ENCODE peak calls at places on chromosomes 2 and 18, in seven cellular contexts. V is upper lobe of right lung, K is OCI-LY7, B is cardiac muscle cell, I is right atrium auricular region, N is neuronal stem cell, H is tibial artery. A is an unnamed sample.

GRCh38 chr2:172395503-172395902 is 31.9 kb upstream of the ITGA6 start:
- DNase-seq in V (no peak), K (no peak), B (no peak), I (no peak), N (no peak), H (no peak), A (no peak)

GRCh38 chr18:7740815-7741214 is 173.7 kb downstream of the PTPRM start:
- DNase-seq in V (no peak), K (no peak), B (peak; percentile 56), I (no peak), N (peak; percentile 4), H (no peak), A (no peak)

GRCh38 chr2:27663160-27663462 is 303 bp downstream of the SUPT7L start:
- DNase-seq in V (peak; percentile 88), K (no peak), B (no peak), I (no peak), N (no peak), H (no peak), A (no peak)

GRCh38 chr2:46951290-46952064 is 35.9 kb upstream of the MCFD2 start:
- DNase-seq in V (no peak), K (peak; percentile 30), B (no peak), I (no peak), N (no peak), H (no peak), A (no peak)

GRCh38 chr18:59008302-59008974 is 131.2 kb upstream of the SEC11C start:
- DNase-seq in V (no peak), K (no peak), B (no peak), I (no peak), N (no peak), H (no peak), A (no peak)

GRCh38 chr2:236964291-236964690 is 121.4 kb upstream of the COPS8 start:
- DNase-seq in V (no peak), K (no peak), B (no peak), I (no peak), N (no peak), H (peak; percentile 64), A (no peak)

GRCh38 chr2:72994991-72995380 is 76.5 kb downstream of the SFXN5 start:
- DNase-seq in V (no peak), K (no peak), B (no peak), I (no peak), N (no peak), H (no peak), A (no peak)

GRCh38 chr2:145012214-145012670 is 492.3 kb upstream of the ZEB2 start:
- DNase-seq in V (no peak), K (no peak), B (no peak), I (no peak), N (no peak), H (no peak), A (no peak)

GRCh38 chr2:231222318-231223000 is 24.0 kb downstream of the ARMC9 start:
- DNase-seq in V (no peak), K (no peak), B (no peak), I (no peak), N (no peak), H (no peak), A (no peak)

GRCh38 chr18:2442726-2443275 is 128.5 kb downstream of the METTL4 start:
- DNase-seq in V (no peak), K (no peak), B (no peak), I (no peak), N (no peak), H (no peak), A (no peak)

GRCh38 chr18:2442006-2442405 is 129.3 kb downstream of the METTL4 start:
- DNase-seq in V (no peak), K (no peak), B (no peak), I (no peak), N (no peak), H (no peak), A (no peak)

GRCh38 chr18:2444201-2444875 is 127.0 kb downstream of the METTL4 start:
- DNase-seq in V (no peak), K (no peak), B (no peak), I (no peak), N (no peak), H (no peak), A (no peak)

GRCh38 chr18:2441544-2441943 is 129.8 kb downstream of the METTL4 start:
- DNase-seq in V (no peak), K (no peak), B (no peak), I (no peak), N (no peak), H (no peak), A (no peak)
- H3K9me3 ChIP-seq in V (no peaks in the 10 kb centered on the region), K (peaks cover 7% of the 10 kb centered on the region), B (no peaks in the 10 kb centered on the region), I (no peaks in the 10 kb centered on the region), N (no peaks in the 10 kb centered on the region), H (no peaks in the 10 kb centered on the region), A (no peaks in the 10 kb centered on the region)

GRCh38 chr2:1676091-1676912 is 68.0 kb downstream of the PXDN start:
- DNase-seq in V (no peak), K (no peak), B (no peak), I (peak; percentile 51), N (no peak), H (no peak), A (no peak)

GRCh38 chr2:1674276-1674675 is 70.0 kb downstream of the PXDN start:
- DNase-seq in V (no peak), K (no peak), B (no peak), I (peak; percentile 36), N (no peak), H (no peak), A (no peak)

GRCh38 chr2:1676913-1677832 is 67.1 kb downstream of the PXDN start:
- DNase-seq in V (peak; percentile 59), K (no peak), B (no peak), I (peak; percentile 47), N (no peak), H (no peak), A (no peak)

GRCh38 chr2:1674766-1675397 is 69.4 kb downstream of the PXDN start:
- DNase-seq in V (no peak), K (no peak), B (no peak), I (peak; percentile 38), N (no peak), H (no peak), A (no peak)

DNA sequence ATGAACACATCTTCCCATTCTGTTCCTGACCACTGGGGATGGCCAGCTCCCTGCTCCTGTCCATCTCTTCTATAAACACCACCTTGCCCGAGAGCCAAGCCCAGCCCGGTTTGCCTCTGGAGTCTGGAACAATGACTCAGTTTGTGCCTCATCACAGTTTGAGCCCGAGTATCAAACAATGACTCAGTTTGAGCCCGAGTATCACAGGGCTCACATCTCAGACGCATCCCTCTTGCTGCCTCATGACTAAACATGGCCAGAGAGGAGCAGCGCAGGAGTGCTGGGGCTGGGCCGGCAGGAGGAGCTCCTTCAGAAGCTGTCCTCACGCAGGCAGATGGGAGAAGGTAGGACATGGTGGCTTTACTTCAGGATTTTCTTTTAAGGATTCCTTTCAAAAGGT is 68.7 kb downstream of the PXDN start:
- DNase-seq in V (no peak), K (no peak), B (no peak), I (peak; percentile 82), N (no peak), H (peak; percentile 75), A (no peak)
- H3K36me3 ChIP-seq in V (peaks cover 32% of the 10 kb centered on the region), K (no peaks in the 10 kb centered on the region), B (peaks cover 38% of the 10 kb centered on the region), I (peaks cover 54% of the 10 kb centered on the region), N (peaks cover 4% of the 10 kb centered on the region), H (peaks cover 78% of the 10 kb centered on the region), A (peaks cover 100% of the 10 kb centered on the region)

DNA sequence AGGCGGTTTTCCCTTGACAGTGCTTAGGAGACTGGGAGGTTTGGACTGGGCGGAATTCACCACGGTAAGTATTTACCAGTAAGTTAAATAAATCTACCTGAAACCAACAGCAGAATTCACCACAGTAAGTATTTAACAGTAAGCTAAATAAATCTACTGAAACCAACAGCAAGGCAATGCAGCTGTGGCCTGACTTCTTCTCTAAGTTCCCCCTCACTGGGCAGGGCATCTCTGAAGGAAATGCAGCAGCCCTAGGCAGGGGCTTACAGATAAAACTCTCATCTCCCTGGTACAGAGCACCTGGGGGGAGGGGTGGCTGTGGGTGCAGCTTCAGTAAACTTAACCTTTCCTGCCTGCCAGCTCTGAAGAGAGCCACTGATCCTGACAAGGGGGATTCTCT is 432.5 kb upstream of the LRRTM1 start:
- DNase-seq in V (no peak), K (peak; percentile 90), B (no peak), I (no peak), N (no peak), H (no peak), A (no peak)
- H3K9me3 ChIP-seq in V (no peaks in the 10 kb centered on the region), K (peaks cover 29% of the 10 kb centered on the region), B (no peaks in the 10 kb centered on the region), I (peaks cover 3% of the 10 kb centered on the region), N (no peaks in the 10 kb centered on the region), H (peaks cover 18% of the 10 kb centered on the region), A (peaks cover 4% of the 10 kb centered on the region)

DNA sequence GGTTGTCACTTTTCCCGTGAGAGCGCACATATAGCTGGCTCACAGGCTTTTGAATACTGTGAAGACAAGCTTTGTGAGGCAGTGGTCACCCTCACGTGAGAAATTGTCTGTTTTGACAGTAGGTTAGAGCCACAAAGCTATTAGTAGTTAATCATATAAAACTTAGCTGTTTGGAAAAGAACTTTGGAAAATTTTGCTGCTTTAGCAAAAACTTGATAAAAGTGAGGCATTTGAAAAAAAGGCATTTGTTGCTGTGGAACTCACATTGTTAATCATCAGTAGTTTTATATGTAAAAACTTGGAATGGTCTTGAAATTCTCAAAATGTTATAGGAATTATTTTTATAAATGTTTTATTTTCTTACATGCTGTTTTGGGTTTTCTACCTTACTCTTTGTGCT is 22.3 kb downstream of the C2orf74 start:
- DNase-seq in V (no peak), K (no peak), B (no peak), I (no peak), N (no peak), H (no peak), A (no peak)
- H3K36me3 ChIP-seq in V (peaks cover 91% of the 10 kb centered on the region), K (peaks cover 98% of the 10 kb centered on the region), B (peaks cover 58% of the 10 kb centered on the region), I (peaks cover 83% of the 10 kb centered on the region), N (peaks cover 100% of the 10 kb centered on the region), H (peaks cover 86% of the 10 kb centered on the region), A (peaks cover 86% of the 10 kb centered on the region)

GRCh38 chr2:81195774-81196382 is 891.3 kb upstream of the LRRTM1 start:
- DNase-seq in V (peak; percentile 38), K (no peak), B (no peak), I (no peak), N (no peak), H (no peak), A (no peak)

GRCh38 chr2:81196383-81196851 is 891.9 kb upstream of the LRRTM1 start:
- DNase-seq in V (peak; percentile 52), K (no peak), B (no peak), I (no peak), N (no peak), H (no peak), A (no peak)

GRCh38 chr2:81194581-81194980 is 890.0 kb upstream of the LRRTM1 start:
- DNase-seq in V (peak; percentile 52), K (no peak), B (no peak), I (no peak), N (no peak), H (no peak), A (no peak)

GRCh38 chr2:81195017-81195773 is 890.6 kb upstream of the LRRTM1 start:
- DNase-seq in V (peak; percentile 53), K (no peak), B (no peak), I (no peak), N (no peak), H (no peak), A (no peak)

DNA sequence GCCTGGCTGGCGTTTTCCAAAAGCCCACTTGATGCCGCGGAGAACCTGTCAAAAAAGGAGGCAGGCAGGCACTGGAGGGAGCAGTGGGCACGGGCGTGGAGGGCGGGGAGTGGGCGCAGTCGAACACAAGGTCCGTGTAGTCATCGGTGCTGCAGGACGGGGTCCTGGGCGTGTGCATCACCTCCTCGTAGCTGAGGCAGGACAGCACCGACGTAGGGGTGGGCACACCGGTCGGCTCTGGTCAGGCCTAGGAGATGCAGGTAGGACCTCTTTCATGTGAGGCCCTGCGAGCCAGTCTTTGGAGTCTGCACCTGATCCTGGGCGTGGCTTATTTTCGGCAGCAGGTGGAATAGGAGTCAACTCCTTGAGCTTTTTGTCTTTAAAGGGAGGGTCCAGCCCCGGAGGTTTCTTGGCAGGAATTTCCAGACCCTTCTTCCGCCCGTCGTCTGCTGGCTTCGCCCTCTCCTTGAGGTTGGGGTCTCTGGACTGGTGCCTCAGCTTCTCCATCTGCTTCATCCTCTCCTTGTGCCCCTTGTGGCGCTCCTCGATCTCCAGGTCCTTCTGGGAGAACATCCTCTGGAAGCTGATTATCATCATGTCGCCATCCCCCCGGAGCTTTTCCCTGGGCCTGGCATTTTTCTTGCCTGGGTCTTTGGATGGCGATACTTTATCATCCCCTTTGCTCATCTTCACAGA is 892.5 kb upstream of the LRRTM1 start:
- DNase-seq in V (peak; percentile 54), K (no peak), B (no peak), I (no peak), N (no peak), H (no peak), A (no peak)
- H3K9me3 ChIP-seq in V (no peaks in the 10 kb centered on the region), K (no peaks in the 10 kb centered on the region), B (no peaks in the 10 kb centered on the region), I (no peaks in the 10 kb centered on the region), N (no peaks in the 10 kb centered on the region), H (peaks cover 17% of the 10 kb centered on the region), A (no peaks in the 10 kb centered on the region)